ENCODE peak calls at places on chromosomes 5 and 9, in five cellular contexts. One of them, this sample, is unnamed.
A peak's percentile ranks its signal among the peaks of the same experiment; 100 is the strongest.

GRCh38 chr9:113590991-113591898 is 127.7 kb downstream of the RGS3 start:
- DNase-seq in RWPE1: no peak
- DNase-seq in K562: peak; percentile 80
- DNase-seq in coronary artery: no peak
- DNase-seq in H1: peak; percentile 60
- DNase-seq in this sample: peak; percentile 80

GRCh38 chr5:106094128-106094726 is 1576.5 kb downstream of the EFNA5 start:
- DNase-seq in H1: no peak
- DNase-seq in RWPE1: peak; percentile 67
- DNase-seq in coronary artery: no peak
- DNase-seq in K562: no peak
- DNase-seq in this sample: no peak

GRCh38 chr5:74370168-74370567 is 270.4 kb downstream of the ENC1 start:
- DNase-seq in H1: no peak
- DNase-seq in K562: no peak
- DNase-seq in coronary artery: peak; percentile 61
- DNase-seq in RWPE1: no peak
- DNase-seq in this sample: no peak

GRCh38 chr9:87867391-87867790 is 15.3 kb upstream of the SPATA31E1 start:
- DNase-seq in RWPE1: no peak
- DNase-seq in H1: no peak
- DNase-seq in coronary artery: no peak
- DNase-seq in K562: no peak
- DNase-seq in this sample: no peak

GRCh38 chr5:116759860-116760644 is 185.4 kb upstream of the SEMA6A start:
- DNase-seq in RWPE1: no peak
- DNase-seq in coronary artery: no peak
- DNase-seq in H1: no peak
- DNase-seq in K562: no peak
- DNase-seq in this sample: no peak

GRCh38 chr5:81762853-81763252 is 12.0 kb upstream of the SSBP2 start:
- DNase-seq in K562: no peak
- DNase-seq in H1: no peak
- DNase-seq in RWPE1: no peak
- DNase-seq in coronary artery: no peak
- DNase-seq in this sample: no peak

GRCh38 chr9:79140751-79141150 is 431.0 kb upstream of the TLE4 start:
- DNase-seq in K562: no peak
- DNase-seq in coronary artery: no peak
- DNase-seq in RWPE1: no peak
- DNase-seq in H1: no peak
- DNase-seq in this sample: no peak

GRCh38 chr5:73122875-73123810 is 2.8 kb downstream of the TMEM171 start:
- DNase-seq in RWPE1: peak; percentile 34
- DNase-seq in K562: no peak
- DNase-seq in H1: no peak
- DNase-seq in coronary artery: no peak
- DNase-seq in this sample: no peak

GRCh38 chr5:8807636-8808035 is 738.2 kb downstream of the SEMA5A start:
- DNase-seq in coronary artery: no peak
- DNase-seq in RWPE1: no peak
- DNase-seq in H1: no peak
- DNase-seq in K562: no peak
- DNase-seq in this sample: no peak

GRCh38 chr5:42591026-42591425 is 165.6 kb upstream of the CCDC152 start:
- DNase-seq in coronary artery: no peak
- DNase-seq in RWPE1: no peak
- DNase-seq in K562: no peak
- DNase-seq in H1: no peak
- DNase-seq in this sample: no peak

GRCh38 chr9:101485873-101486692 is 47.6 kb upstream of the RNF20 start:
- DNase-seq in coronary artery: no peak
- DNase-seq in K562: peak; percentile 17
- DNase-seq in H1: peak; percentile 25
- DNase-seq in RWPE1: peak; percentile 56
- DNase-seq in this sample: peak; percentile 70

GRCh38 chr5:473344-474192 is 30.6 kb downstream of the EXOC3 start:
- DNase-seq in coronary artery: no peak
- DNase-seq in K562: no peak
- DNase-seq in H1: no peak
- DNase-seq in RWPE1: peak; percentile 29
- DNase-seq in this sample: peak; percentile 39

GRCh38 chr9:108477538-108478006 is 378.2 kb downstream of the ACTL7B start:
- DNase-seq in H1: no peak
- DNase-seq in K562: no peak
- DNase-seq in coronary artery: no peak
- DNase-seq in RWPE1: peak; percentile 74
- DNase-seq in this sample: no peak

GRCh38 chr5:56638061-56638621 is 177.2 kb upstream of the MAP3K1 start:
- DNase-seq in coronary artery: no peak
- DNase-seq in RWPE1: no peak
- DNase-seq in K562: no peak
- DNase-seq in H1: no peak
- DNase-seq in this sample: no peak

GRCh38 chr5:1761453-1761755 is 38.2 kb downstream of the MRPL36 start:
- DNase-seq in coronary artery: peak; percentile 36
- DNase-seq in RWPE1: no peak
- DNase-seq in H1: no peak
- DNase-seq in K562: no peak
- DNase-seq in this sample: peak; percentile 10

GRCh38 chr9:137305060-137305787 is 3.2 kb upstream of the NRARP start:
- DNase-seq in K562: peak; percentile 43
- DNase-seq in coronary artery: no peak
- DNase-seq in RWPE1: no peak
- DNase-seq in H1: no peak
- DNase-seq in this sample: peak; percentile 49

GRCh38 chr5:80931423-80931822 is 28.7 kb upstream of the RASGRF2 start:
- DNase-seq in RWPE1: no peak
- DNase-seq in H1: no peak
- DNase-seq in K562: no peak
- DNase-seq in coronary artery: no peak
- DNase-seq in this sample: no peak

GRCh38 chr5:116626272-116626723 is 51.7 kb upstream of the SEMA6A start:
- DNase-seq in RWPE1: no peak
- DNase-seq in H1: no peak
- DNase-seq in coronary artery: peak; percentile 83
- DNase-seq in K562: no peak
- DNase-seq in this sample: peak; percentile 91

GRCh38 chr9:17757816-17758215 is 178.9 kb downstream of the SH3GL2 start:
- DNase-seq in K562: no peak
- DNase-seq in RWPE1: no peak
- DNase-seq in coronary artery: no peak
- DNase-seq in H1: no peak
- DNase-seq in this sample: no peak

GRCh38 chr5:99331061-99331460 is 402.3 kb upstream of the CHD1 start:
- DNase-seq in RWPE1: no peak
- DNase-seq in coronary artery: no peak
- DNase-seq in H1: no peak
- DNase-seq in K562: no peak
- DNase-seq in this sample: no peak

GRCh38 chr5:141172381-141173204 is at the start of gene PCDHB7:
- DNase-seq in H1: no peak
- DNase-seq in coronary artery: no peak
- DNase-seq in RWPE1: no peak
- DNase-seq in K562: peak; percentile 27
- DNase-seq in this sample: no peak

GRCh38 chr9:22052376-22052945 is 43.4 kb upstream of the CDKN2B start:
- DNase-seq in coronary artery: no peak
- DNase-seq in RWPE1: peak; percentile 89
- DNase-seq in K562: no peak
- DNase-seq in H1: no peak
- DNase-seq in this sample: no peak

GRCh38 chr5:97406950-97407676 is 224.1 kb upstream of the RIOK2 start:
- DNase-seq in RWPE1: no peak
- DNase-seq in coronary artery: no peak
- DNase-seq in H1: no peak
- DNase-seq in K562: no peak
- DNase-seq in this sample: no peak

GRCh38 chr9:127181595-127182190 is 59.3 kb upstream of the ANGPTL2 start:
- DNase-seq in K562: no peak
- DNase-seq in RWPE1: no peak
- DNase-seq in coronary artery: peak; percentile 59
- DNase-seq in H1: no peak
- DNase-seq in this sample: peak; percentile 15

DNA sequence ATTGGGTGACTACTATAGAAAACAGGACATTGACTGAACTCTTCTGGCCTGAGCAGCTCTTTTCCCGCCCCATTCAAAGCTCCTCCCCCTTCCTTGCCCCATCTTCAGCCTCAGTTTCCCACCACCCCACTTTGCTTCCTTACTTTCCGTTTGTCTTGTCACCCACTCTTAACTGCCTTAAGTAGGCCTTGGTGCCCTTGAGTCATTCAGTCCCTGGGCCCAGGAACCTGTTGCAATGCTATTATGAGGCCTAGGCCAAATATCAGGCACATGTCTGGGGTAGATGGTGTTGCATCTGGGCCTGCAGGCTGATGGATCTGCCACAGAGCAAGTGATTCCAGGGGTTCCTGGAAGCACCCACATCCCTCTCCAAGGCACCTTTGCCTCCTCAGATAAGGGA is 17.7 kb upstream of the GALNT10 start:
- DNase-seq in coronary artery: no peak
- DNase-seq in RWPE1: no peak
- DNase-seq in H1: no peak
- DNase-seq in K562: no peak
- DNase-seq in this sample: no peak
- TF ChIP-seq CTCF in coronary artery: no peak
- TF ChIP-seq CTCF in RWPE1: no peak
- TF ChIP-seq CTCF in H1: no peak
- TF ChIP-seq CTCF in K562: no peak
- TF ChIP-seq CTCF in this sample: no peak

DNA sequence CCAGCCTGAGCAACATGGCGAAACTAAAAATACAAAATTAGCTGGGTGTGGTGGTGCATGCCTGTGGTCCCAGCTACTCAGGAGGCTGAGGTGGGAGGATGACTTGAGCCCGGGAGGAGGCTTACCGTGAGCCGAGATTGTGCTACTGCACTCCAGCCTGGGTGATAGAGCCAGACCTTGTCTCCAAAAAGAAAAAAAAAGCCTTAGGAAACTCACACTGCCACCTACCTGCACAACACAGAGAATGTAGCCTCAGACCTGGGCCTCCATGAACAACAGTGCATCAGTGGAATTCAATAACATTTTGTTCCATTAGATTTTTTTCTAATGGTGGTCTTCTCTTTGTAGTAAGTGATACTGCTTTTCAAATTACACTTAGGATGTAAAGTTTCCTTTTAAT is 63.8 kb upstream of the RARS1 start:
- DNase-seq in RWPE1: peak; percentile 32
- DNase-seq in coronary artery: no peak
- DNase-seq in K562: no peak
- DNase-seq in H1: no peak
- DNase-seq in this sample: no peak
- TF ChIP-seq CTCF in RWPE1: no peak
- TF ChIP-seq CTCF in coronary artery: no peak
- TF ChIP-seq CTCF in K562: no peak
- TF ChIP-seq CTCF in H1: peak; percentile 39
- TF ChIP-seq CTCF in this sample: no peak

DNA sequence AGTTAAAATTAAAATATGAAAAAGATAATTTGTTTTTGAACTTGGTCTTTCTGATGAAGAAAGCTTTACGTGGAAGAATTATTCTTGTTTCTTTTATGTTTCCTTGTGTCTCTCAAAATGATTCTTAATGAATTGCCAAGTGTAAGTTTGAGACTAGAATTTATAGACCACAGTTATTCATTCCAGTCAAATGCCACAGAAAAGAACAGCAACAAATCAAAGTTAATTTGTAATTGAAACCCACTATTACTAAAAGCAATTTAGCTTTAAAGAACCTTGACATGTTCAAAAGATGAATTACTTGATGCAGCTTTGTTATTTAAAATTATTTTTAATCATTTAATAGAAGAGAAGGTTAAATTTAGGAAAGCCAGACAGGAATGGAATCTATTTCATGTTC is 1277.7 kb upstream of the NUDT12 start:
- DNase-seq in K562: no peak
- DNase-seq in RWPE1: no peak
- DNase-seq in coronary artery: no peak
- DNase-seq in H1: no peak
- DNase-seq in this sample: no peak
- TF ChIP-seq CTCF in K562: no peak
- TF ChIP-seq CTCF in RWPE1: no peak
- TF ChIP-seq CTCF in coronary artery: no peak
- TF ChIP-seq CTCF in H1: no peak
- TF ChIP-seq CTCF in this sample: no peak

GRCh38 chr5:172123269-172123692 is 64.7 kb downstream of the STK10 start:
- DNase-seq in K562: peak; percentile 30
- DNase-seq in H1: no peak
- DNase-seq in coronary artery: no peak
- DNase-seq in RWPE1: peak; percentile 44
- DNase-seq in this sample: peak; percentile 93
- TF ChIP-seq CTCF in K562: peak; percentile 1
- TF ChIP-seq CTCF in H1: peak; percentile 45
- TF ChIP-seq CTCF in coronary artery: no peak
- TF ChIP-seq CTCF in RWPE1: no peak
- TF ChIP-seq CTCF in this sample: peak; percentile 47

DNA sequence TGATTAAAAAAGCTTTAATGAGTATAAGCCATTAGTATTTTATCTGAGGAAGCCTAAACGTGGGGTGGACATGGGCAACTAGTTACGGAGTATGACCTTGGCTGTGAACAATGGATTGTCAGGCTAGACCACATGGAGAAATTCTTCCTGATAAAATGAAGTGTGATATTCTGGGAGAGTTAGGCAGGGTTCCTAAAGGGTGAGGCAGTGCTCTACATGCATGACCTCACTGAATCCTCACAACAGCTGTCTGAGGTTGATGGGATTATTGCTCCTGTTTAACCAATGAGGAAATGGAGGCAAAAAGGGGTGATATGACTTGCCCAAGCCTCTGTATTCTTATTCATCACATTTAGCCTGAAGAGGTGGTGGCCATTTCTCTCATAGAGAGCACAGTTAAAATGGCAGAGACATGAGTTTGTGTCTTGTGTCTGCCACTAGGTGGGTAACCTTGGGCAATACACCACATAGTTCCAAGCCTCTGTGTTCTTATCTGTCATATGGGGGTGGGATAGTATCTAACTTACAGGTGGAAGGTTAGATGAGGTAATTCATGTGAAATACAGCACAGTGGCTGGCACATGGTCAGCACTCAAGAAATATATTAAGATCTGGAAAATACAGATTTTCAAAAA is 96.1 kb upstream of the NR3C1 start:
- DNase-seq in K562: no peak
- DNase-seq in RWPE1: no peak
- DNase-seq in coronary artery: no peak
- DNase-seq in H1: no peak
- DNase-seq in this sample: no peak
- TF ChIP-seq CTCF in K562: no peak
- TF ChIP-seq CTCF in RWPE1: no peak
- TF ChIP-seq CTCF in coronary artery: no peak
- TF ChIP-seq CTCF in H1: peak; percentile 28
- TF ChIP-seq CTCF in this sample: no peak

GRCh38 chr5:102865510-102866314 is 110.6 kb downstream of the PAM start:
- DNase-seq in K562: no peak
- DNase-seq in coronary artery: peak; percentile 87
- DNase-seq in H1: peak; percentile 46
- DNase-seq in RWPE1: peak; percentile 78
- DNase-seq in this sample: peak; percentile 79
- TF ChIP-seq CTCF in K562: no peak
- TF ChIP-seq CTCF in coronary artery: no peak
- TF ChIP-seq CTCF in H1: no peak
- TF ChIP-seq CTCF in RWPE1: no peak
- TF ChIP-seq CTCF in this sample: no peak

GRCh38 chr5:83595217-83595616 is 123.7 kb downstream of the VCAN start:
- DNase-seq in H1: no peak
- DNase-seq in K562: no peak
- DNase-seq in RWPE1: peak; percentile 15
- DNase-seq in coronary artery: no peak
- DNase-seq in this sample: no peak
- TF ChIP-seq CTCF in H1: peak; percentile 30
- TF ChIP-seq CTCF in K562: no peak
- TF ChIP-seq CTCF in RWPE1: peak; percentile 7
- TF ChIP-seq CTCF in coronary artery: no peak
- TF ChIP-seq CTCF in this sample: no peak

This sample was measured in adrenal gland.